ENCODE peak calls at places on chromosome 7, in seven cellular contexts. One of them, this sample, is unnamed.

GRCh38 chr7:79320741-79321473 is 132.6 kb downstream of the MAGI2 start:
- DNase-seq in prostate gland: no peak
- DNase-seq in mesothelial cell of epicardium: no peak
- DNase-seq in fibroblast of mammary gland: no peak
- DNase-seq in brain pericyte: no peak
- DNase-seq in left cardiac atrium: no peak
- DNase-seq in NCI-H1092: no peak
- DNase-seq in this sample: no peak

GRCh38 chr7:79653136-79653631 is 199.7 kb upstream of the MAGI2 start:
- DNase-seq in prostate gland: no peak
- DNase-seq in mesothelial cell of epicardium: no peak
- DNase-seq in fibroblast of mammary gland: no peak
- DNase-seq in brain pericyte: no peak
- DNase-seq in left cardiac atrium: no peak
- DNase-seq in NCI-H1092: no peak
- DNase-seq in this sample: no peak

GRCh38 chr7:142817506-142817905 is 37.4 kb upstream of the EPHB6 start:
- DNase-seq in prostate gland: no peak
- DNase-seq in mesothelial cell of epicardium: no peak
- DNase-seq in fibroblast of mammary gland: no peak
- DNase-seq in brain pericyte: no peak
- DNase-seq in left cardiac atrium: no peak
- DNase-seq in NCI-H1092: no peak
- DNase-seq in this sample: no peak

GRCh38 chr7:27171636-27172387 is 2.3 kb downstream of the HOXA10 start:
- DNase-seq in prostate gland: no peak
- DNase-seq in mesothelial cell of epicardium: no peak
- DNase-seq in fibroblast of mammary gland: peak
- DNase-seq in brain pericyte: no peak
- DNase-seq in left cardiac atrium: peak
- DNase-seq in NCI-H1092: peak
- DNase-seq in this sample: no peak

GRCh38 chr7:17564678-17565209 is 266.3 kb downstream of the AHR start:
- DNase-seq in prostate gland: no peak
- DNase-seq in mesothelial cell of epicardium: no peak
- DNase-seq in fibroblast of mammary gland: peak
- DNase-seq in brain pericyte: no peak
- DNase-seq in left cardiac atrium: no peak
- DNase-seq in NCI-H1092: no peak
- DNase-seq in this sample: no peak

GRCh38 chr7:41029072-41029492 is 673.8 kb downstream of the INHBA start:
- DNase-seq in prostate gland: no peak
- DNase-seq in mesothelial cell of epicardium: no peak
- DNase-seq in fibroblast of mammary gland: peak
- DNase-seq in brain pericyte: peak
- DNase-seq in left cardiac atrium: no peak
- DNase-seq in NCI-H1092: no peak
- DNase-seq in this sample: no peak

GRCh38 chr7:42573904-42574692 is 337.1 kb upstream of the GLI3 start:
- DNase-seq in prostate gland: peak
- DNase-seq in mesothelial cell of epicardium: no peak
- DNase-seq in fibroblast of mammary gland: no peak
- DNase-seq in brain pericyte: no peak
- DNase-seq in left cardiac atrium: no peak
- DNase-seq in NCI-H1092: no peak
- DNase-seq in this sample: no peak

GRCh38 chr7:139103057-139103820 is 6.3 kb downstream of the ZC3HAV1 start:
- DNase-seq in prostate gland: no peak
- DNase-seq in mesothelial cell of epicardium: no peak
- DNase-seq in fibroblast of mammary gland: no peak
- DNase-seq in brain pericyte: no peak
- DNase-seq in left cardiac atrium: no peak
- DNase-seq in NCI-H1092: no peak
- DNase-seq in this sample: no peak

GRCh38 chr7:13980474-13980873 is 9.0 kb downstream of the ETV1 start:
- DNase-seq in prostate gland: no peak
- DNase-seq in mesothelial cell of epicardium: no peak
- DNase-seq in fibroblast of mammary gland: no peak
- DNase-seq in brain pericyte: no peak
- DNase-seq in left cardiac atrium: no peak
- DNase-seq in NCI-H1092: no peak
- DNase-seq in this sample: no peak

GRCh38 chr7:130141161-130141857 is 63.9 kb downstream of the TMEM209 start:
- DNase-seq in prostate gland: peak
- DNase-seq in mesothelial cell of epicardium: peak
- DNase-seq in fibroblast of mammary gland: peak
- DNase-seq in brain pericyte: no peak
- DNase-seq in left cardiac atrium: peak
- DNase-seq in NCI-H1092: no peak
- DNase-seq in this sample: peak

GRCh38 chr7:139426258-139427028 is 57.0 kb downstream of the KLRG2 start:
- DNase-seq in prostate gland: no peak
- DNase-seq in mesothelial cell of epicardium: no peak
- DNase-seq in fibroblast of mammary gland: no peak
- DNase-seq in brain pericyte: no peak
- DNase-seq in left cardiac atrium: no peak
- DNase-seq in NCI-H1092: no peak
- DNase-seq in this sample: no peak

GRCh38 chr7:131106681-131107342 is 220.9 kb upstream of the MKLN1 start:
- DNase-seq in prostate gland: peak
- DNase-seq in mesothelial cell of epicardium: peak
- DNase-seq in fibroblast of mammary gland: peak
- DNase-seq in brain pericyte: no peak
- DNase-seq in left cardiac atrium: peak
- DNase-seq in NCI-H1092: no peak
- DNase-seq in this sample: peak

GRCh38 chr7:96901822-96902412 is 103.4 kb upstream of the DLX6 start:
- DNase-seq in prostate gland: no peak
- DNase-seq in mesothelial cell of epicardium: no peak
- DNase-seq in fibroblast of mammary gland: no peak
- DNase-seq in brain pericyte: no peak
- DNase-seq in left cardiac atrium: no peak
- DNase-seq in NCI-H1092: peak
- DNase-seq in this sample: no peak

GRCh38 chr7:43612599-43613589 is 30.0 kb downstream of the STK17A start:
- DNase-seq in prostate gland: no peak
- DNase-seq in mesothelial cell of epicardium: no peak
- DNase-seq in fibroblast of mammary gland: peak
- DNase-seq in brain pericyte: no peak
- DNase-seq in left cardiac atrium: no peak
- DNase-seq in NCI-H1092: no peak
- DNase-seq in this sample: no peak

GRCh38 chr7:29091121-29091601 is 55.2 kb downstream of the CPVL start:
- DNase-seq in prostate gland: no peak
- DNase-seq in mesothelial cell of epicardium: no peak
- DNase-seq in fibroblast of mammary gland: no peak
- DNase-seq in brain pericyte: no peak
- DNase-seq in left cardiac atrium: peak
- DNase-seq in NCI-H1092: no peak
- DNase-seq in this sample: no peak

GRCh38 chr7:110283056-110283455 is 807.9 kb upstream of the LRRN3 start:
- DNase-seq in prostate gland: peak
- DNase-seq in mesothelial cell of epicardium: no peak
- DNase-seq in fibroblast of mammary gland: no peak
- DNase-seq in brain pericyte: no peak
- DNase-seq in left cardiac atrium: no peak
- DNase-seq in NCI-H1092: no peak
- DNase-seq in this sample: no peak

GRCh38 chr7:101363734-101364374 is 1.2 kb downstream of the COL26A1 start:
- DNase-seq in prostate gland: peak
- DNase-seq in mesothelial cell of epicardium: peak
- DNase-seq in fibroblast of mammary gland: peak
- DNase-seq in brain pericyte: no peak
- DNase-seq in left cardiac atrium: peak
- DNase-seq in NCI-H1092: peak
- DNase-seq in this sample: peak

GRCh38 chr7:5070206-5070605 is 24.5 kb downstream of the RBAK start:
- DNase-seq in prostate gland: no peak
- DNase-seq in mesothelial cell of epicardium: no peak
- DNase-seq in fibroblast of mammary gland: no peak
- DNase-seq in brain pericyte: no peak
- DNase-seq in left cardiac atrium: no peak
- DNase-seq in NCI-H1092: no peak
- DNase-seq in this sample: no peak

This sample was measured in naive thymus-derived CD4-positive, alpha-beta T cell.